ENCODE peak calls at places on chromosomes 12 and 14, in five cellular contexts. Y, D, J, C and M are unnamed samples.

GRCh38 chr14:90005939-90006530 is 50.3 kb downstream of the TDP1 start:
- DNase-seq in Y (no peak), D (no peak), J (no peak), C (no peak), M (no peak)

GRCh38 chr12:49889361-49890095 is 14.2 kb downstream of the FAIM2 start:
- DNase-seq in Y (no peak), D (no peak), J (no peak), C (no peak), M (no peak)

GRCh38 chr12:115916910-115917668 is 360.4 kb downstream of the MED13L start:
- DNase-seq in Y (no peak), D (peak; percentile 95), J (peak; percentile 13), C (peak; percentile 56), M (no peak)

GRCh38 chr12:122646568-122647220 is 56.5 kb downstream of the HCAR2 start:
- DNase-seq in Y (peak; percentile 63), D (no peak), J (no peak), C (no peak), M (peak; percentile 90)

GRCh38 chr14:52716160-52716559 is 9.2 kb downstream of the PSMC6 start:
- DNase-seq in Y (no peak), D (no peak), J (no peak), C (no peak), M (no peak)

GRCh38 chr12:50555471-50555885 is 50.7 kb downstream of the DIP2B start:
- DNase-seq in Y (no peak), D (no peak), J (no peak), C (no peak), M (no peak)

GRCh38 chr14:63725786-63726185 is 2.1 kb downstream of the SGPP1 start:
- DNase-seq in Y (no peak), D (no peak), J (no peak), C (no peak), M (no peak)

GRCh38 chr14:72948481-72949138 is 22.3 kb downstream of the DCAF4 start:
- DNase-seq in Y (no peak), D (peak; percentile 81), J (peak; percentile 74), C (peak; percentile 47), M (peak; percentile 63)

GRCh38 chr14:105537580-105538474 is 11.4 kb downstream of the TMEM121 start:
- DNase-seq in Y (no peak), D (peak; percentile 58), J (peak; percentile 27), C (peak; percentile 46), M (no peak)

GRCh38 chr12:64110864-64111263 is 111.2 kb downstream of the KICS2 start:
- DNase-seq in Y (no peak), D (no peak), J (no peak), C (no peak), M (no peak)

GRCh38 chr14:89340200-89340667 is 76.8 kb downstream of the FOXN3 start:
- DNase-seq in Y (no peak), D (no peak), J (no peak), C (peak; percentile 20), M (peak; percentile 55)

GRCh38 chr12:7383157-7383556 is 60.8 kb downstream of the CD163L1 start:
- DNase-seq in Y (no peak), D (no peak), J (no peak), C (no peak), M (no peak)

GRCh38 chr12:65824314-65824563 is at the start of gene HMGA2:
- DNase-seq in Y (peak; percentile 39), D (no peak), J (no peak), C (no peak), M (peak; percentile 88)

GRCh38 chr12:12717586-12718381 is 616 bp downstream of the CDKN1B start:
- DNase-seq in Y (no peak), D (peak; percentile 68), J (no peak), C (no peak), M (no peak)

GRCh38 chr12:58765076-58765475 is 155.2 kb downstream of the LRIG3 start:
- DNase-seq in Y (no peak), D (no peak), J (no peak), C (no peak), M (no peak)

GRCh38 chr14:65239143-65239672 is 136.9 kb upstream of the MAX start:
- DNase-seq in Y (peak; percentile 77), D (no peak), J (no peak), C (no peak), M (peak; percentile 97)

GRCh38 chr12:127803545-127803944 is 463.4 kb upstream of the TMEM132C start:
- DNase-seq in Y (no peak), D (no peak), J (no peak), C (peak; percentile 22), M (no peak)

GRCh38 chr12:8996682-8997405 is 7.5 kb downstream of the KLRG1 start:
- DNase-seq in Y (peak; percentile 4), D (no peak), J (no peak), C (no peak), M (peak; percentile 41)

GRCh38 chr12:82124711-82125110 is 233.5 kb downstream of the CCDC59 start:
- DNase-seq in Y (peak; percentile 10), D (no peak), J (no peak), C (no peak), M (peak; percentile 74)

GRCh38 chr14:106010783-106011182 is 484.4 kb downstream of the TMEM121 start:
- DNase-seq in Y (no peak), D (no peak), J (no peak), C (no peak), M (no peak)

GRCh38 chr12:65823481-65824313 is 586 bp upstream of the HMGA2 start:
- DNase-seq in Y (peak; percentile 17), D (peak; percentile 79), J (no peak), C (no peak), M (peak; percentile 67)

GRCh38 chr12:79082595-79082994 is 218.0 kb downstream of the SYT1 start:
- DNase-seq in Y (no peak), D (no peak), J (no peak), C (no peak), M (no peak)

GRCh38 chr12:118061011-118061875 is at the start of gene WSB2:
- DNase-seq in Y (no peak), D (peak; percentile 55), J (peak; percentile 73), C (peak; percentile 43), M (peak; percentile 57)

GRCh38 chr14:93939304-93940229 is 12.4 kb downstream of the FAM181A start:
- DNase-seq in Y (peak; percentile 17), D (peak; percentile 93), J (peak; percentile 67), C (no peak), M (peak; percentile 62)

GRCh38 chr12:100904270-100904669 is 109.7 kb downstream of the ANO4 start:
- DNase-seq in Y (no peak), D (no peak), J (no peak), C (no peak), M (peak; percentile 76)

GRCh38 chr12:118494776-118495175 is 118.4 kb downstream of the SUDS3 start:
- DNase-seq in Y (no peak), D (no peak), J (no peak), C (no peak), M (no peak)

GRCh38 chr14:58637040-58637390 is 747 bp upstream of the DACT1 start:
- DNase-seq in Y (peak; percentile 37), D (no peak), J (peak; percentile 23), C (peak; percentile 52), M (peak; percentile 77)

GRCh38 chr12:110015132-110015531 is 15.9 kb downstream of the ANKRD13A start:
- DNase-seq in Y (no peak), D (no peak), J (no peak), C (no peak), M (no peak)

GRCh38 chr12:10213168-10214130 is 772 bp downstream of the GABARAPL1 start:
- DNase-seq in Y (no peak), D (peak; percentile 58), J (peak; percentile 54), C (peak; percentile 7), M (peak; percentile 91)

GRCh38 chr12:31558521-31558920 is 32.4 kb downstream of the DENND5B start:
- DNase-seq in Y (peak; percentile 12), D (no peak), J (no peak), C (no peak), M (peak; percentile 70)

GRCh38 chr12:5914387-5915149 is 30.5 kb downstream of the ANO2 start:
- DNase-seq in Y (no peak), D (no peak), J (no peak), C (no peak), M (no peak)

GRCh38 chr12:112848972-112849371 is 57.4 kb downstream of the RPH3A start:
- DNase-seq in Y (no peak), D (no peak), J (no peak), C (peak; percentile 49), M (no peak)

GRCh38 chr12:3964404-3964803 is 91.2 kb upstream of the PARP11 start:
- DNase-seq in Y (no peak), D (no peak), J (no peak), C (no peak), M (peak; percentile 10)

GRCh38 chr12:112303004-112303403 is 79.2 kb downstream of the HECTD4 start:
- DNase-seq in Y (peak; percentile 15), D (no peak), J (no peak), C (no peak), M (peak; percentile 80)